ENCODE peak calls at places on chromosomes 2 and 18, in five cellular contexts. B is naive thymus-derived CD4-positive, alpha-beta T cell; X is brain microvascular endothelial cell; Z is A549; G is psoas muscle. M is an unnamed sample.

GRCh38 chr2:152428800-152429637 is 94.0 kb downstream of the FMNL2 start:
- DNase-seq in B (no peak), G (no peak), X (no peak), Z (no peak), M (no peak)

GRCh38 chr2:190053426-190053825 is 9.1 kb downstream of the MSTN start:
- DNase-seq in G (no peak), B (no peak), Z (no peak), X (no peak), M (no peak)

GRCh38 chr2:218396688-218397501 is 2.8 kb upstream of the CTDSP1 start:
- DNase-seq in G (peak), Z (peak), X (peak), B (peak), M (peak)

GRCh38 chr2:230358305-230358704 is 31.3 kb downstream of the SP140L start:
- DNase-seq in B (no peak), G (no peak), Z (no peak), X (no peak), M (no peak)

GRCh38 chr18:68667121-68667520 is 47.8 kb downstream of the TMX3 start:
- DNase-seq in G (no peak), X (no peak), Z (no peak), B (no peak), M (no peak)

GRCh38 chr2:195848119-195848899 is 191.3 kb downstream of the SLC39A10 start:
- DNase-seq in X (no peak), B (no peak), G (no peak), Z (peak), M (peak)

GRCh38 chr18:30163573-30163972 is 879.0 kb downstream of the DSC3 start:
- DNase-seq in G (no peak), X (no peak), B (no peak), Z (no peak), M (no peak)

GRCh38 chr2:1480671-1481076 is 67.4 kb downstream of the TPO start:
- DNase-seq in Z (no peak), G (no peak), X (no peak), B (no peak), M (no peak)

GRCh38 chr2:3641181-3641580 is 16.8 kb upstream of the ALLC start:
- DNase-seq in Z (no peak), G (peak), B (no peak), X (no peak), M (no peak)

GRCh38 chr2:166230024-166230723 is 102.4 kb upstream of the SCN1A start:
- DNase-seq in Z (peak), B (no peak), G (no peak), X (peak), M (no peak)

GRCh38 chr2:233223059-233223894 is 28.2 kb upstream of the ATG16L1 start:
- DNase-seq in B (no peak), G (no peak), Z (no peak), X (no peak), M (no peak)

GRCh38 chr2:11945139-11946126 is 199.0 kb downstream of the LPIN1 start:
- DNase-seq in B (no peak), Z (no peak), G (no peak), X (no peak), M (peak)
- H3K27ac ChIP-seq in B (no peak), Z (no peak), G (no peak), X (no peak), M (peak)

DNA sequence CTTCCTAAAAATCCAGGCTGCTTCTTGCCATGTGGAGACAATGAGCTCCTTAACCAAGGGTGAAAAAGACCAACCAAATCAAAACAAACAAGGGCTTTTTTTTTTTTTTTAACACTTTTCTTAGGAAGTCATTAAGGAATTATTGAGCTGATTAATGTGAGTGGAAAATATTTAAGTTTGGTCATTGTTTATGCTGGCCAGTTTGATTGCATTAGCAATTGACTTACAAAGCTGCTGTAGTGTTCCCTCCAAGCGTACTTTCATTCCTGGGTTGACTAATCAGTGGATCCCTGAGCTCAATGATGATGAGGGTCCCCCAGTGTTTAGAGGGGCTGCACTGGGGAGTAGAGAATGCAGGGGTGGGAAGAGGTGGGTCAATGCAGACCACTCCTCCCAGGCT is 119.3 kb downstream of the PRKCE start:
- DNase-seq in B (no peak), X (no peak), G (no peak), Z (no peak), M (no peak)
- H3K27ac ChIP-seq in B (no peak), X (no peak), G (no peak), Z (no peak), M (no peak)

DNA sequence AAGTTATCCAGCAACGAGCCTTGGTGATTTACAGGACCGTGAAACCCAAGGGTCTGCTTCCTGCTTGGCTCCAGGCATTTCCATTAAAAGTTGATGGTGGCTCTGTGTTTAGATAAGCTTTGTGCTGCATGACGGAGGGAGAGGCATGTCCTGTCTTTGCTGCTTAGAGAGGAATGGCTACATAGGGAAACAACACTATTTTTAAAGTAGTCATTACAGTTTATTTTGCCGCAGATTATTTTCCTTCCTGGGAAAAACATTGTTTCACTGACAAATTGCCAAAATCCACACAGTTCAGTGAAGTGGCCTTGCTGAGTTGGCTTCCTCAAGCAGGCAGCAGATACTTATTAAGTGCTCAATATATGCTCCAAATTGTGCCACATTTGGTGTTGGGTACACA is 98.5 kb downstream of the THSD7B start:
- DNase-seq in G (no peak), X (peak), Z (no peak), B (no peak), M (no peak)
- H3K27ac ChIP-seq in G (no peak), X (no peak), Z (no peak), B (no peak), M (no peak)

GRCh38 chr2:149170911-149171310 is 132.4 kb downstream of the LYPD6B start:
- DNase-seq in G (no peak), Z (no peak), X (no peak), B (no peak), M (no peak)

GRCh38 chr2:149166958-149167810 is 128.7 kb downstream of the LYPD6B start:
- DNase-seq in Z (no peak), G (no peak), X (no peak), B (peak), M (peak)

GRCh38 chr2:149169653-149170052 is 131.2 kb downstream of the LYPD6B start:
- DNase-seq in Z (no peak), X (no peak), B (no peak), G (no peak), M (no peak)

GRCh38 chr2:149167941-149168340 is 129.4 kb downstream of the LYPD6B start:
- DNase-seq in B (no peak), X (no peak), Z (no peak), G (no peak), M (no peak)

GRCh38 chr2:149170156-149170555 is 131.7 kb downstream of the LYPD6B start:
- DNase-seq in G (no peak), X (no peak), B (no peak), Z (no peak), M (no peak)
- H3K27ac ChIP-seq in G (no peak), X (no peak), B (no peak), Z (no peak), M (no peak)

GRCh38 chr2:199462167-199462976 is 4.6 kb upstream of the SATB2 start:
- DNase-seq in G (no peak), X (no peak), Z (no peak), B (no peak), M (no peak)
- H3K27ac ChIP-seq in G (no peak), X (no peak), Z (peak), B (no peak), M (no peak)

DNA sequence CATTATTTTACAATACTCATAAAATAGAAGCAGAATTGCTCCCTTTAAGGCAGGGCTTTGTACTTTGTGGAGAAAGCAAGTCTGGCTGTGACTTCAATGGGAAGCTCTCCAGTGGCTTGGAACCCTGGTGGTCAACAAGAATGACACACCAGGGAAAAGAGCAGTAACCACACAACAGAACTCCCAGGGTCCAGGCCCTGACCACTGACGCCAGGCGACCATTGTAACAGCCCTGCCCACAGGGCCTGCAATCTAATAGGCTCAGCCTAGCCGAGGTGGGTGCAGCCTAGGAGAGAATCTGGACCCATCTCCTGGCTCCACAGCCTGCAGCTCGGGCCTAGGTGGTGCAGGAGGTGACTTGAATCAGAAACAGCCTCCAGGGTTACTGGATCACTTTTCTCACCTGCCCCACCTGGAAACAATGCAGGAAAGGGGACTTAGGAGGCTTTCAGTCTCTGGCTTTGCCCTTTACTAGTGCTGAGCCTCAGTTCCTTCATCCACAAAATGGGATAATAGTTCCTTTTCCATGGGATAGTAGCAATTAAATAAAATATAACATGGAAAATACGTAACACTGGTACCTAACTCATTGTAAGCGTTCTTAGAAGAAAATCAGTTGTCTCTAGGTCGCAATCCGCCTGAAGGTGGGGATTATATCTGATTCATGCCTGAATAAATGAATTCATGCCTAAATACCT is 112.4 kb upstream of the STPG4 start:
- DNase-seq in B (no peak), X (no peak), Z (no peak), G (no peak), M (no peak)
- H3K27ac ChIP-seq in B (no peak), X (no peak), Z (peak), G (no peak), M (no peak)

GRCh38 chr18:22166070-22166972 is 3.1 kb upstream of the GATA6 start:
- DNase-seq in Z (peak), X (no peak), B (no peak), G (no peak), M (no peak)

GRCh38 chr18:22164337-22165048 is 4.9 kb upstream of the GATA6 start:
- DNase-seq in B (no peak), X (no peak), G (no peak), Z (no peak), M (no peak)

GRCh38 chr18:22165603-22166069 is 3.8 kb upstream of the GATA6 start:
- DNase-seq in Z (no peak), X (no peak), B (no peak), G (no peak), M (no peak)

GRCh38 chr18:22163432-22163831 is 6.0 kb upstream of the GATA6 start:
- DNase-seq in G (no peak), X (no peak), Z (no peak), B (no peak), M (no peak)

GRCh38 chr18:22165049-22165602 is 4.3 kb upstream of the GATA6 start:
- DNase-seq in Z (no peak), G (no peak), B (no peak), X (no peak), M (no peak)
- H3K27ac ChIP-seq in Z (no peak), G (no peak), B (no peak), X (no peak), M (no peak)

DNA sequence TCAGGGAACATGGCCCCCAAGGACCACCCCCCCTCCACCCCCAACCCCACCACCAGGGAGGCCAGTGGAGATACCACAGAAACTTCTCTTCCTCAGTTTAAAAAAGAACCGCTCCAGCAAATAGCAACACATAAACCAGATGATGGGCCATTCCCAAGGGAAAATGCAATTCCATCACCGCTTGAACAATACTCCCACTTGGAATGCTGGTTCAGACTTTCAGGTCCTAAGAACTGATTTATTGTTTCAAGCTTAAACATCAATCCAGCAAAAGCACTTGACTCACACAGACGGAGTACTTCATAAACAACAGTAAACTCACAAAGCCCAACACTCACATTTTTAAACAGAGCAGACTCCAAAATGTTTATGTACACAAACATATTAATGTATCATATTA is 6.9 kb downstream of the HDAC4 start:
- DNase-seq in G (no peak), X (no peak), B (no peak), Z (no peak), M (no peak)
- H3K27ac ChIP-seq in G (no peak), X (no peak), B (no peak), Z (no peak), M (no peak)

M was measured in CD4-positive, CD25-positive, alpha-beta regulatory T cell.